ENCODE peak calls at places on chromosomes 13 and 19, in four cellular contexts. N, F, X and O are unnamed samples. For H3K4me1, the result is how much of the 10 kb centered on the place peaks cover.

GRCh38 chr13:114125589-114125988 is 6.8 kb downstream of the RASA3 start:
- DNase-seq in N (no peak), F (peak), X (no peak), O (no peak)

GRCh38 chr19:49339364-49340068 is 4.3 kb downstream of the CD37 start:
- DNase-seq in X (peak), F (peak), N (peak), O (peak)

GRCh38 chr19:3771906-3772450 is at the start of gene RAX2:
- DNase-seq in X (no peak), N (no peak), F (no peak), O (peak)

GRCh38 chr19:17234911-17235617 is 9.0 kb downstream of the OCEL1 start:
- DNase-seq in N (peak), X (peak), F (peak), O (peak)

GRCh38 chr13:99886706-99887105 is 84.9 kb downstream of the ZIC5 start:
- DNase-seq in F (no peak), N (no peak), X (no peak), O (peak)

GRCh38 chr19:45598267-45599011 is 3.6 kb downstream of the GPR4 start:
- DNase-seq in X (peak), N (no peak), F (no peak), O (no peak)

GRCh38 chr13:21074601-21075302 is 13.4 kb upstream of the LATS2 start:
- DNase-seq in X (no peak), N (no peak), F (no peak), O (no peak)

GRCh38 chr19:3039641-3040077 is 10.6 kb upstream of the TLE2 start:
- DNase-seq in X (peak), F (no peak), N (peak), O (peak)

GRCh38 chr19:12893582-12893981 is 2.6 kb downstream of the GCDH start:
- DNase-seq in X (no peak), N (no peak), F (no peak), O (no peak)

GRCh38 chr13:42114278-42114677 is 65.8 kb downstream of the DGKH start:
- DNase-seq in X (no peak), N (no peak), F (no peak), O (no peak)

GRCh38 chr13:26541041-26541440 is 16.4 kb upstream of the WASF3 start:
- DNase-seq in N (no peak), X (no peak), F (no peak), O (no peak)

GRCh38 chr19:19485161-19485997 is 30.0 kb downstream of the TSSK6 start:
- DNase-seq in N (no peak), X (no peak), F (no peak), O (no peak)

GRCh38 chr13:98307392-98307743 is 130.3 kb upstream of the RNF113B start:
- DNase-seq in N (no peak), X (no peak), F (no peak), O (no peak)

GRCh38 chr19:44611812-44612295 is 1.5 kb upstream of the IGSF23 start:
- DNase-seq in N (no peak), F (peak), X (peak), O (no peak)

GRCh38 chr13:87684850-87685735 is 13.9 kb downstream of the SLITRK5 start:
- DNase-seq in X (no peak), F (no peak), N (no peak), O (no peak)

GRCh38 chr13:45367995-45368394 is 27.0 kb upstream of the TPT1 start:
- DNase-seq in N (no peak), X (no peak), F (no peak), O (no peak)

GRCh38 chr13:27997904-27998522 is 9.5 kb upstream of the URAD start:
- DNase-seq in F (no peak), X (peak), N (peak), O (peak)

GRCh38 chr19:37507167-37507464 is 377 bp downstream of the ZNF793 start:
- DNase-seq in N (no peak), F (no peak), X (no peak), O (no peak)

GRCh38 chr13:111209613-111210012 is 94.5 kb downstream of the ARHGEF7 start:
- DNase-seq in X (no peak), F (no peak), N (no peak), O (no peak)
- H3K4me1 ChIP-seq in X (under half), F (under half), N (half or more), O (under half)

GRCh38 chr13:112172641-112173171 is 105.8 kb downstream of the SOX1 start:
- DNase-seq in N (no peak), X (no peak), F (no peak), O (peak)

GRCh38 chr13:112171570-112171965 is 104.6 kb downstream of the SOX1 start:
- DNase-seq in X (no peak), N (no peak), F (no peak), O (peak)

GRCh38 chr13:112169941-112170822 is 103.2 kb downstream of the SOX1 start:
- DNase-seq in N (no peak), X (no peak), F (no peak), O (peak)

GRCh38 chr13:112172017-112172416 is 105.1 kb downstream of the SOX1 start:
- DNase-seq in X (no peak), F (no peak), N (no peak), O (peak)

DNA sequence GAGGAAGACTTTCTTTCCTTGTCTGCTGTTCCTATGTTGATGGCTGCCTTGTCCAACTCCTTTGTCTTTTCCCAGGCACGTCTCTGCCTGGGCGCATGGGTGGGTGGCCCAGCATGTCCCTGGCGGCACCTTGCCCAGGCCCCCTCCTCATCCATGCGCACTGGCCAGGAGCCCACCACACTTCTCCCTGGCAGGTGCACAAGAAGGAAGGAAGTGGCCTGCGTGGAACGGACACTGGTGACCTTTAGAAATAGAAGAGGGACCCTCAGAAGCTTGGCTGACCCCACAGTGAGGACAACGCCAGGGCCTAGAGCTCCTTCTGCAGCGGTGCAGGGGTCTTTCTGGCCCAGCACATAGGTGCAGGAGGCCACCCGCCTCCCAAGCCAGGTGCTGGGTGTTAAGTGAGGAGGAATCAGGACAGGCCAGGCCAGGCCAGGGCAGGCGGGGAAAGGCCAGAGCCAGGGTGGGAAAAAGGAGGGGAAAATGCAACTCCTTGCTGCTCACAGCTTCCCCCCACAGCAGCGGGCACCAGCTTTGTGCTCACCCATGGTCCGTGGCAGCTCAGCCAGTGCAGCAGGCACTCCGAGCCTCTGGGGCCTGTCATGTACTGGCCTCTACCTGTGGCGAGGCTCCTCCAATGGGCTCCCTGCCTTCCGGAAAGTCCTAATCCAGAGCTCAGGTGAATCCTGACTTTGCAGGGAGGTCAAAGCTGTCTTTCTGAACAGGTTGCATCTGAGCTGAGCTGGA is 104.0 kb downstream of the SOX1 start:
- DNase-seq in X (no peak), N (no peak), F (no peak), O (peak)
- H3K4me1 ChIP-seq in X (under half), N (under half), F (under half), O (under half)

GRCh38 chr19:38661996-38662395 is 14.5 kb downstream of the ACTN4 start:
- DNase-seq in N (no peak), F (no peak), X (peak), O (no peak)

GRCh38 chr19:38663957-38664502 is 16.6 kb downstream of the ACTN4 start:
- DNase-seq in F (no peak), X (peak), N (no peak), O (no peak)

GRCh38 chr19:38664503-38665211 is 17.2 kb downstream of the ACTN4 start:
- DNase-seq in N (no peak), X (no peak), F (no peak), O (peak)

GRCh38 chr19:38662508-38663155 is 15.2 kb downstream of the ACTN4 start:
- DNase-seq in N (no peak), X (no peak), F (no peak), O (no peak)

GRCh38 chr19:38663156-38663651 is 15.8 kb downstream of the ACTN4 start:
- DNase-seq in F (no peak), X (no peak), N (no peak), O (no peak)
- H3K4me1 ChIP-seq in F (half or more), X (half or more), N (half or more), O (under half)

DNA sequence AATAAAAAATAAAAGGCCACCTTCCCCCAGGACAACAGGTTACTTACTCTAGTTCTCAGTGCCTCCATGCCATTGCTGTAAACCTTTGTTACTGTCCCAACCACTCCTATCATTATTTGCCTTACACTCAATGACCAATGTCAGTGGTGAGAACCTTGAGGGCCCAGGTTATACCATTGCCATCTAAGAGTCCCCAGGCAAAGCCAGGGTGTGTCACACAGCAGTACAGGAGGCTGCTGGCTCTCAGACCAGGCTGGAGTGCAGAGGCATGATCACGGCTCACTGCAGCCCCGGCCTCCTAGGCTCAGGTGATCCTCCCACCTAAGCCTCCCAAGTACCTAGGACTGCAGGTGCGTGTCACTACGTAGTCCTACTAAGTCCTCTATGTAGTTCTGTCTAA is 6.1 kb downstream of the ELAVL1 start:
- DNase-seq in N (no peak), F (no peak), X (no peak), O (no peak)
- H3K4me1 ChIP-seq in N (under half), F (half or more), X (half or more), O (under half)

GRCh38 chr13:50914848-50915247 is 5.3 kb downstream of the RNASEH2B start:
- DNase-seq in F (no peak), X (no peak), N (no peak), O (no peak)
- H3K4me1 ChIP-seq in F (half or more), X (under half), N (under half), O (under half)

GRCh38 chr19:50694815-50695145 is 24.8 kb downstream of the SHANK1 start:
- DNase-seq in X (no peak), F (no peak), N (peak), O (no peak)

GRCh38 chr19:50695251-50696064 is 24.1 kb downstream of the SHANK1 start:
- DNase-seq in N (peak), F (no peak), X (peak), O (peak)

GRCh38 chr19:50693064-50693975 is 26.3 kb downstream of the SHANK1 start:
- DNase-seq in N (peak), F (no peak), X (no peak), O (no peak)

GRCh38 chr19:50697414-50698124 is 22.0 kb downstream of the SHANK1 start:
- DNase-seq in N (no peak), F (no peak), X (no peak), O (no peak)

GRCh38 chr19:50696065-50696425 is 23.6 kb downstream of the SHANK1 start:
- DNase-seq in X (no peak), F (no peak), N (no peak), O (no peak)
- H3K4me1 ChIP-seq in X (under half), F (under half), N (under half), O (under half)